ENCODE peak calls at places on chromosomes 6 and 20, in seven cellular contexts. One of them, this sample, is unnamed.

GRCh38 chr20:44765647-44766367 is 20.1 kb downstream of the KCNK15 start:
- DNase-seq in fibroblast of pulmonary artery: no peak
- DNase-seq in K562: no peak
- DNase-seq in astrocyte of the spinal cord: no peak
- DNase-seq in kidney: no peak
- DNase-seq in transverse colon: no peak
- DNase-seq in tibial nerve: no peak
- DNase-seq in this sample: no peak

GRCh38 chr6:80454661-80455365 is 348.3 kb downstream of the BCKDHB start:
- DNase-seq in K562: no peak
- DNase-seq in kidney: no peak
- DNase-seq in transverse colon: no peak
- DNase-seq in fibroblast of pulmonary artery: peak; percentile 69
- DNase-seq in tibial nerve: no peak
- DNase-seq in astrocyte of the spinal cord: no peak
- DNase-seq in this sample: no peak

GRCh38 chr6:27890351-27891299 is 21.6 kb downstream of the OR2B2 start:
- DNase-seq in K562: peak; percentile 94
- DNase-seq in kidney: peak; percentile 85
- DNase-seq in tibial nerve: no peak
- DNase-seq in transverse colon: peak; percentile 79
- DNase-seq in fibroblast of pulmonary artery: peak; percentile 97
- DNase-seq in astrocyte of the spinal cord: peak; percentile 96
- DNase-seq in this sample: peak; percentile 79

GRCh38 chr20:17873410-17874270 is 95.0 kb downstream of the SNX5 start:
- DNase-seq in transverse colon: peak; percentile 91
- DNase-seq in astrocyte of the spinal cord: peak; percentile 94
- DNase-seq in kidney: peak; percentile 89
- DNase-seq in K562: no peak
- DNase-seq in tibial nerve: peak; percentile 94
- DNase-seq in fibroblast of pulmonary artery: peak; percentile 93
- DNase-seq in this sample: no peak

GRCh38 chr6:39088331-39088730 is 26.7 kb downstream of the SAYSD1 start:
- DNase-seq in astrocyte of the spinal cord: peak; percentile 42
- DNase-seq in K562: peak; percentile 55
- DNase-seq in transverse colon: no peak
- DNase-seq in kidney: no peak
- DNase-seq in tibial nerve: no peak
- DNase-seq in fibroblast of pulmonary artery: peak; percentile 74
- DNase-seq in this sample: no peak

GRCh38 chr20:32877507-32877906 is 18.8 kb downstream of the EFCAB8 start:
- DNase-seq in astrocyte of the spinal cord: peak; percentile 56
- DNase-seq in tibial nerve: no peak
- DNase-seq in K562: no peak
- DNase-seq in fibroblast of pulmonary artery: peak; percentile 11
- DNase-seq in kidney: peak; percentile 8
- DNase-seq in transverse colon: no peak
- DNase-seq in this sample: no peak

GRCh38 chr6:90610671-90611542 is 24.0 kb upstream of the MAP3K7 start:
- DNase-seq in transverse colon: no peak
- DNase-seq in K562: peak; percentile 39
- DNase-seq in astrocyte of the spinal cord: peak; percentile 40
- DNase-seq in kidney: peak; percentile 81
- DNase-seq in tibial nerve: no peak
- DNase-seq in fibroblast of pulmonary artery: peak; percentile 10
- DNase-seq in this sample: peak; percentile 74

GRCh38 chr20:48924711-48925109 is 3.2 kb downstream of the ARFGEF2 start:
- DNase-seq in tibial nerve: no peak
- DNase-seq in transverse colon: no peak
- DNase-seq in astrocyte of the spinal cord: no peak
- DNase-seq in kidney: no peak
- DNase-seq in K562: no peak
- DNase-seq in fibroblast of pulmonary artery: no peak
- DNase-seq in this sample: no peak

GRCh38 chr20:9458075-9458818 is 56.1 kb upstream of the LAMP5 start:
- DNase-seq in K562: peak; percentile 15
- DNase-seq in astrocyte of the spinal cord: peak; percentile 44
- DNase-seq in transverse colon: no peak
- DNase-seq in fibroblast of pulmonary artery: peak; percentile 5
- DNase-seq in tibial nerve: no peak
- DNase-seq in kidney: no peak
- DNase-seq in this sample: no peak

GRCh38 chr6:113971786-113972185 is 838 bp upstream of the HDAC2 start:
- DNase-seq in astrocyte of the spinal cord: peak; percentile 17
- DNase-seq in transverse colon: no peak
- DNase-seq in fibroblast of pulmonary artery: peak; percentile 28
- DNase-seq in tibial nerve: no peak
- DNase-seq in K562: peak; percentile 40
- DNase-seq in kidney: no peak
- DNase-seq in this sample: no peak

GRCh38 chr20:48776306-48776705 is 51.5 kb downstream of the PREX1 start:
- DNase-seq in astrocyte of the spinal cord: peak; percentile 91
- DNase-seq in transverse colon: no peak
- DNase-seq in tibial nerve: no peak
- DNase-seq in K562: no peak
- DNase-seq in kidney: no peak
- DNase-seq in fibroblast of pulmonary artery: peak; percentile 70
- DNase-seq in this sample: no peak

GRCh38 chr20:48292806-48293205 is 507.5 kb upstream of the SULF2 start:
- DNase-seq in transverse colon: no peak
- DNase-seq in kidney: no peak
- DNase-seq in fibroblast of pulmonary artery: no peak
- DNase-seq in astrocyte of the spinal cord: no peak
- DNase-seq in tibial nerve: no peak
- DNase-seq in K562: no peak
- DNase-seq in this sample: no peak

GRCh38 chr20:37270586-37271420 is 9.2 kb upstream of the GHRH start:
- DNase-seq in transverse colon: no peak
- DNase-seq in astrocyte of the spinal cord: peak; percentile 11
- DNase-seq in K562: peak; percentile 55
- DNase-seq in kidney: peak; percentile 10
- DNase-seq in tibial nerve: no peak
- DNase-seq in fibroblast of pulmonary artery: no peak
- DNase-seq in this sample: peak; percentile 57

GRCh38 chr20:1757606-1758507 is 100.3 kb upstream of the SIRPG start:
- DNase-seq in kidney: no peak
- DNase-seq in astrocyte of the spinal cord: no peak
- DNase-seq in transverse colon: no peak
- DNase-seq in K562: no peak
- DNase-seq in fibroblast of pulmonary artery: no peak
- DNase-seq in tibial nerve: no peak
- DNase-seq in this sample: no peak

GRCh38 chr6:89599727-89600126 is 38.8 kb downstream of the LYRM2 start:
- DNase-seq in kidney: peak; percentile 77
- DNase-seq in fibroblast of pulmonary artery: no peak
- DNase-seq in tibial nerve: peak; percentile 17
- DNase-seq in astrocyte of the spinal cord: no peak
- DNase-seq in K562: no peak
- DNase-seq in transverse colon: no peak
- DNase-seq in this sample: no peak

GRCh38 chr6:53960311-53960710 is 150.9 kb upstream of the MLIP start:
- DNase-seq in fibroblast of pulmonary artery: no peak
- DNase-seq in K562: no peak
- DNase-seq in transverse colon: no peak
- DNase-seq in kidney: no peak
- DNase-seq in astrocyte of the spinal cord: peak; percentile 57
- DNase-seq in tibial nerve: no peak
- DNase-seq in this sample: no peak

GRCh38 chr6:154370545-154370944 is 13.9 kb upstream of the IPCEF1 start:
- DNase-seq in fibroblast of pulmonary artery: peak; percentile 55
- DNase-seq in tibial nerve: no peak
- DNase-seq in kidney: no peak
- DNase-seq in astrocyte of the spinal cord: peak; percentile 47
- DNase-seq in K562: peak; percentile 41
- DNase-seq in transverse colon: peak; percentile 14
- DNase-seq in this sample: peak; percentile 41

GRCh38 chr6:36346486-36346885 is 9.8 kb upstream of the BNIP5 start:
- DNase-seq in kidney: no peak
- DNase-seq in tibial nerve: no peak
- DNase-seq in K562: no peak
- DNase-seq in transverse colon: no peak
- DNase-seq in fibroblast of pulmonary artery: no peak
- DNase-seq in astrocyte of the spinal cord: no peak
- DNase-seq in this sample: no peak

GRCh38 chr20:44930517-44931168 is 20.8 kb downstream of the PABPC1L start:
- DNase-seq in kidney: no peak
- DNase-seq in astrocyte of the spinal cord: no peak
- DNase-seq in fibroblast of pulmonary artery: no peak
- DNase-seq in transverse colon: no peak
- DNase-seq in tibial nerve: no peak
- DNase-seq in K562: no peak
- DNase-seq in this sample: no peak

GRCh38 chr6:85580104-85580877 is 13.4 kb downstream of the SNX14 start:
- DNase-seq in transverse colon: no peak
- DNase-seq in K562: no peak
- DNase-seq in kidney: no peak
- DNase-seq in astrocyte of the spinal cord: no peak
- DNase-seq in fibroblast of pulmonary artery: no peak
- DNase-seq in tibial nerve: no peak
- DNase-seq in this sample: no peak

GRCh38 chr20:3927486-3928291 is 38.5 kb downstream of the PANK2 start:
- DNase-seq in astrocyte of the spinal cord: no peak
- DNase-seq in kidney: peak; percentile 73
- DNase-seq in fibroblast of pulmonary artery: peak; percentile 78
- DNase-seq in transverse colon: no peak
- DNase-seq in tibial nerve: no peak
- DNase-seq in K562: no peak
- DNase-seq in this sample: no peak

GRCh38 chr6:18327621-18328548 is 59.3 kb upstream of the RNF144B start:
- DNase-seq in kidney: peak; percentile 77
- DNase-seq in fibroblast of pulmonary artery: peak; percentile 12
- DNase-seq in transverse colon: peak; percentile 40
- DNase-seq in K562: peak; percentile 69
- DNase-seq in astrocyte of the spinal cord: no peak
- DNase-seq in tibial nerve: no peak
- DNase-seq in this sample: no peak

GRCh38 chr6:148364056-148364844 is 21.6 kb downstream of the SASH1 start:
- DNase-seq in K562: no peak
- DNase-seq in kidney: no peak
- DNase-seq in transverse colon: no peak
- DNase-seq in fibroblast of pulmonary artery: peak; percentile 93
- DNase-seq in tibial nerve: no peak
- DNase-seq in astrocyte of the spinal cord: peak; percentile 64
- DNase-seq in this sample: no peak

GRCh38 chr6:37485259-37485658 is 14.4 kb downstream of the CCDC167 start:
- DNase-seq in transverse colon: no peak
- DNase-seq in K562: peak; percentile 63
- DNase-seq in kidney: no peak
- DNase-seq in tibial nerve: no peak
- DNase-seq in astrocyte of the spinal cord: no peak
- DNase-seq in fibroblast of pulmonary artery: no peak
- DNase-seq in this sample: no peak
- TF ChIP-seq CTCF in transverse colon: no peak
- TF ChIP-seq CTCF in K562: peak; percentile 56
- TF ChIP-seq CTCF in kidney: no peak
- TF ChIP-seq CTCF in tibial nerve: no peak
- TF ChIP-seq CTCF in astrocyte of the spinal cord: peak; percentile 28
- TF ChIP-seq CTCF in fibroblast of pulmonary artery: peak; percentile 19
- TF ChIP-seq CTCF in this sample: no peak

DNA sequence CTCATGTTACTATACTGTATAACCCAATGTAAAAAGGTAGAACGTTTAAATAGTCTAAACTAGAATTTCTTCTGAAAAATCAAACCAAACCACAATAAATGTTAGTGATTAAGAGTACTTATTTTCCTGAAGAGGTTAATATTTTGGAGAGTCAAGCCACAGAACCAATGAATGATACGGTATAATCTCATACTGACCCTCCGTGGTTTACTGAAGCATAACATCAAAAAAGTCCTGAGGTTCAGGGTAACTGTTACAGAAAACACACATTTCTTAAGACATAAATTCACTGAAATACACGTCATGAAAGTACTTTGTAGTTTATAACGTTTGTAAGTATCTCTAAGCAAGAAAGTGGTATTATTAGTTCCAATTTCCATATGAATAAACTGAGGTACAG is 28.9 kb downstream of the ESF1 start:
- DNase-seq in kidney: no peak
- DNase-seq in fibroblast of pulmonary artery: peak; percentile 22
- DNase-seq in astrocyte of the spinal cord: no peak
- DNase-seq in K562: no peak
- DNase-seq in transverse colon: no peak
- DNase-seq in tibial nerve: no peak
- DNase-seq in this sample: no peak
- TF ChIP-seq CTCF in kidney: no peak
- TF ChIP-seq CTCF in fibroblast of pulmonary artery: peak; percentile 13
- TF ChIP-seq CTCF in astrocyte of the spinal cord: no peak
- TF ChIP-seq CTCF in K562: no peak
- TF ChIP-seq CTCF in transverse colon: no peak
- TF ChIP-seq CTCF in tibial nerve: no peak
- TF ChIP-seq CTCF in this sample: no peak

DNA sequence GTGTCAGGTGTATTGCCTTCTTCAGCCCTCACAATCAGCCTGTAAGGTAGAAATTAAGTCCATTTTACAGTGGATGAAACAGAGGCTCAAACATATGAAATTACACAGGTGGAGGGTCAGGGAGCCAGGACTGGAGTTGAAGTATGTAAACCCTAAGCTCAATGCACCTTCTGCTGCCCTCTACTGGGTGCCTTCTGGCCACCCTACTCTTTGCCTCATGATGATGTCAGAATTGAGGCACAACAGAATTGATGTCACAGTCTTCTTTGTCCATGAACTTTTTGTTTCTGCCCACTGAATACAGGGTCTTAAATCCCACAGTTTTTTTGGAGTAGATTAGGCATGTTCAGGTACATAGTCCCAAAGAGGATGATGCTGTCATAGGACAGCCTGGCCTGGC is 400.8 kb upstream of the CHD6 start:
- DNase-seq in transverse colon: no peak
- DNase-seq in tibial nerve: no peak
- DNase-seq in fibroblast of pulmonary artery: no peak
- DNase-seq in kidney: no peak
- DNase-seq in K562: peak; percentile 32
- DNase-seq in astrocyte of the spinal cord: no peak
- DNase-seq in this sample: no peak
- TF ChIP-seq CTCF in transverse colon: no peak
- TF ChIP-seq CTCF in tibial nerve: no peak
- TF ChIP-seq CTCF in fibroblast of pulmonary artery: no peak
- TF ChIP-seq CTCF in kidney: peak; percentile 7
- TF ChIP-seq CTCF in K562: peak; percentile 54
- TF ChIP-seq CTCF in astrocyte of the spinal cord: no peak
- TF ChIP-seq CTCF in this sample: peak; percentile 32

DNA sequence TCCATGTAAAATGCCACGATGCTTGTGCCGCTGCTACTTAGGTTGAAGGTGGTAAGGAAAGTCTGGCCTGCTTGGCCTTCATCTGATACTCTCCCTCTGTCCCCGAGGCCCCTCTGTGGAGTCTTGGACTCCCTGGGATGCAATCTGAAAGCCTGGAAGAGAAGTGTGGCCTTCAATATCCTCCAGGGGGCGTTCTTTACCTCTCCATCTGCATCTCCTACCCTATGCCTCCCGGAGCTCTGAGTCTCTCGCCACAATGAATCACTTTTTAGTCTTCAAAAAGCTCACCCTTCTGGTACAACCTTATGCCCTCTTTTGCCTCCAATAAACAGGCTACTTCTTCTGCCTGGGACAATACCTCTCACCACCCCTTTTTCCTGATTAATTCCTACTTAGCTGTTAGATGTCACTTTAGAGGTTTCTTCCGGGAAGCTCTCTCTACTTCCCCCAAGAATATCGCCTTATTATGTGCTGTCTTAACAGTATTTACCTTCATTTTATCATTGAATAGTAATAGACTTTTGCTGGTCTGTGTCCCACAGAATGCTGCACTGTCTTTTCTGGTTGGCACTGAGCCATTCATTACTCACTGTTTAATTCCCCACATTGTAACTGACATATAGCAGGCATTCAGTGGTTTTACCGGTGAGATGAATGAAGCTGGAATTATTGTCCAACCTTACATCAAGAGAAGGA is 13.9 kb upstream of the ATG5 start:
- DNase-seq in astrocyte of the spinal cord: peak; percentile 69
- DNase-seq in tibial nerve: no peak
- DNase-seq in transverse colon: peak; percentile 49
- DNase-seq in kidney: no peak
- DNase-seq in fibroblast of pulmonary artery: peak; percentile 71
- DNase-seq in K562: peak; percentile 75
- DNase-seq in this sample: peak; percentile 56
- TF ChIP-seq CTCF in astrocyte of the spinal cord: peak; percentile 88
- TF ChIP-seq CTCF in tibial nerve: peak; percentile 53
- TF ChIP-seq CTCF in transverse colon: peak; percentile 68
- TF ChIP-seq CTCF in kidney: peak; percentile 58
- TF ChIP-seq CTCF in fibroblast of pulmonary artery: peak; percentile 88
- TF ChIP-seq CTCF in K562: peak; percentile 84
- TF ChIP-seq CTCF in this sample: peak; percentile 61